ENCODE peak calls at places on chromosomes 2 and 18, in seven cellular contexts. One of them, this sample, is unnamed.

GRCh38 chr2:160735696-160736095 is 242.1 kb upstream of the RBMS1 start:
- DNase-seq in Calu3: no peak
- DNase-seq in endothelial cell of umbilical vein: no peak
- DNase-seq in GM13976: no peak
- DNase-seq in nephron progenitor cell: no peak
- DNase-seq in Panc1: no peak
- DNase-seq in kidney epithelial cell: no peak
- DNase-seq in this sample: no peak

GRCh38 chr2:145258903-145259579 is 739.1 kb upstream of the ZEB2 start:
- DNase-seq in Calu3: no peak
- DNase-seq in kidney epithelial cell: peak
- DNase-seq in nephron progenitor cell: no peak
- DNase-seq in GM13976: no peak
- DNase-seq in endothelial cell of umbilical vein: no peak
- DNase-seq in Panc1: no peak
- DNase-seq in this sample: no peak

GRCh38 chr2:2183135-2183534 is 147.9 kb downstream of the MYT1L start:
- DNase-seq in GM13976: no peak
- DNase-seq in Calu3: no peak
- DNase-seq in Panc1: no peak
- DNase-seq in nephron progenitor cell: no peak
- DNase-seq in kidney epithelial cell: no peak
- DNase-seq in endothelial cell of umbilical vein: no peak
- DNase-seq in this sample: no peak

GRCh38 chr2:196230051-196230450 is 58.7 kb upstream of the STK17B start:
- DNase-seq in kidney epithelial cell: no peak
- DNase-seq in Calu3: no peak
- DNase-seq in GM13976: no peak
- DNase-seq in Panc1: no peak
- DNase-seq in endothelial cell of umbilical vein: no peak
- DNase-seq in nephron progenitor cell: no peak
- DNase-seq in this sample: no peak

GRCh38 chr2:12169060-12169406 is 422.6 kb downstream of the LPIN1 start:
- DNase-seq in GM13976: no peak
- DNase-seq in Panc1: no peak
- DNase-seq in kidney epithelial cell: peak
- DNase-seq in Calu3: no peak
- DNase-seq in nephron progenitor cell: no peak
- DNase-seq in endothelial cell of umbilical vein: peak
- DNase-seq in this sample: no peak

GRCh38 chr2:215540646-215541045 is 104.8 kb upstream of the FN1 start:
- DNase-seq in kidney epithelial cell: peak
- DNase-seq in Calu3: no peak
- DNase-seq in endothelial cell of umbilical vein: peak
- DNase-seq in GM13976: no peak
- DNase-seq in nephron progenitor cell: no peak
- DNase-seq in Panc1: no peak
- DNase-seq in this sample: no peak

GRCh38 chr2:191965733-191966132 is 118.8 kb upstream of the CAVIN2 start:
- DNase-seq in Calu3: no peak
- DNase-seq in GM13976: no peak
- DNase-seq in nephron progenitor cell: no peak
- DNase-seq in Panc1: no peak
- DNase-seq in kidney epithelial cell: no peak
- DNase-seq in endothelial cell of umbilical vein: no peak
- DNase-seq in this sample: no peak

GRCh38 chr2:27014771-27015433 is 17.9 kb upstream of the TMEM214 start:
- DNase-seq in Calu3: no peak
- DNase-seq in endothelial cell of umbilical vein: no peak
- DNase-seq in Panc1: no peak
- DNase-seq in nephron progenitor cell: no peak
- DNase-seq in GM13976: no peak
- DNase-seq in kidney epithelial cell: no peak
- DNase-seq in this sample: no peak

GRCh38 chr2:206424134-206424533 is 19.2 kb upstream of the ADAM23 start:
- DNase-seq in Panc1: no peak
- DNase-seq in Calu3: no peak
- DNase-seq in nephron progenitor cell: no peak
- DNase-seq in GM13976: no peak
- DNase-seq in kidney epithelial cell: no peak
- DNase-seq in endothelial cell of umbilical vein: peak
- DNase-seq in this sample: no peak

GRCh38 chr2:72112421-72112820 is 35.2 kb downstream of the CYP26B1 start:
- DNase-seq in kidney epithelial cell: peak
- DNase-seq in GM13976: no peak
- DNase-seq in nephron progenitor cell: no peak
- DNase-seq in endothelial cell of umbilical vein: peak
- DNase-seq in Panc1: no peak
- DNase-seq in Calu3: no peak
- DNase-seq in this sample: no peak

GRCh38 chr18:43936176-43936575 is 658.9 kb upstream of the SYT4 start:
- DNase-seq in GM13976: no peak
- DNase-seq in endothelial cell of umbilical vein: no peak
- DNase-seq in kidney epithelial cell: no peak
- DNase-seq in Calu3: no peak
- DNase-seq in Panc1: no peak
- DNase-seq in nephron progenitor cell: no peak
- DNase-seq in this sample: no peak

GRCh38 chr2:60728855-60729254 is 27.2 kb upstream of the PAPOLG start:
- DNase-seq in endothelial cell of umbilical vein: no peak
- DNase-seq in GM13976: no peak
- DNase-seq in kidney epithelial cell: no peak
- DNase-seq in Calu3: no peak
- DNase-seq in nephron progenitor cell: no peak
- DNase-seq in Panc1: no peak
- DNase-seq in this sample: no peak
- TF ChIP-seq CTCF in endothelial cell of umbilical vein: no peak
- TF ChIP-seq CTCF in GM13976: no peak
- TF ChIP-seq CTCF in kidney epithelial cell: no peak
- TF ChIP-seq CTCF in Calu3: no peak
- TF ChIP-seq CTCF in nephron progenitor cell: no peak
- TF ChIP-seq CTCF in Panc1: no peak
- TF ChIP-seq CTCF in this sample: no peak

GRCh38 chr2:45237128-45237527 is 227.9 kb upstream of the SIX2 start:
- DNase-seq in endothelial cell of umbilical vein: no peak
- DNase-seq in Calu3: no peak
- DNase-seq in GM13976: no peak
- DNase-seq in Panc1: no peak
- DNase-seq in kidney epithelial cell: no peak
- DNase-seq in nephron progenitor cell: no peak
- DNase-seq in this sample: no peak

GRCh38 chr2:45241061-45241561 is 231.9 kb upstream of the SIX2 start:
- DNase-seq in Panc1: no peak
- DNase-seq in GM13976: no peak
- DNase-seq in nephron progenitor cell: no peak
- DNase-seq in Calu3: no peak
- DNase-seq in endothelial cell of umbilical vein: peak
- DNase-seq in kidney epithelial cell: no peak
- DNase-seq in this sample: no peak

GRCh38 chr2:45236268-45236667 is 227.0 kb upstream of the SIX2 start:
- DNase-seq in Panc1: no peak
- DNase-seq in nephron progenitor cell: no peak
- DNase-seq in endothelial cell of umbilical vein: no peak
- DNase-seq in kidney epithelial cell: no peak
- DNase-seq in GM13976: no peak
- DNase-seq in Calu3: no peak
- DNase-seq in this sample: no peak

GRCh38 chr2:45242161-45242741 is 233.0 kb upstream of the SIX2 start:
- DNase-seq in nephron progenitor cell: no peak
- DNase-seq in endothelial cell of umbilical vein: peak
- DNase-seq in Calu3: no peak
- DNase-seq in Panc1: no peak
- DNase-seq in kidney epithelial cell: no peak
- DNase-seq in GM13976: no peak
- DNase-seq in this sample: no peak

DNA sequence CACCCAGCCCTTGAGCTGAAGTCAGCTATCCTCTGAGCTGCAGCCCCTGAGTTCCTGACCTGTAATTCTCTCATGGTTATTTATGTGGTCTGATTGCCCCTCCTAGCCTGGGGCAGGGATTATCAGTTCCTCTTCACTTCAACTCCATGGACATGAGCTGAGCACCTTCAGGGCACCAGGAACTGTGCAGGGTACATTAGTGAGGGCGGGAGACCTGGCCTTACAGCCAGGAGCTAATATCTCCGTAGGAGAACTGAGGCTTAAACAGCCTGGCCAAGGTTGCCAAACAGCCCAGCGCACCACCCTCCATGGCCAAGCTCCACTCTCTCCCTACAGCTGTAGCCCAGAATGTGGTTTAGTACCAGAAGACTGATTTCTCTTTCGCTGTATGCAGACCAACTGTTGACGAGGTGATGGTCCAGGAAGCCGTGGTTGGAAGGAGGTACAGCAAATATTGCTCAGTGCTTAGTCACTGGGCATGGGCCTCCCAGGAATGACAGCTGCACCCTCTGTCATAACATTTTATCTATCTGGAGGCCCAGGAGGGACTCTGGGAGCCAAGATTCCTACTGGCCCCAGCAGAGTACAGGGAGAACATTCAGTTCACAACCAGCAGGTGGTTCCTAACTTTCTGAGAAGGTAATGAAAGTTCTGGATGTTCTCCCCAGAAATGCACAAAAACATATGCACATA is 228.7 kb upstream of the SIX2 start:
- DNase-seq in Calu3: peak
- DNase-seq in GM13976: no peak
- DNase-seq in nephron progenitor cell: no peak
- DNase-seq in Panc1: peak
- DNase-seq in kidney epithelial cell: peak
- DNase-seq in endothelial cell of umbilical vein: peak
- DNase-seq in this sample: no peak
- TF ChIP-seq CTCF in Calu3: no peak
- TF ChIP-seq CTCF in GM13976: no peak
- TF ChIP-seq CTCF in nephron progenitor cell: no peak
- TF ChIP-seq CTCF in Panc1: no peak
- TF ChIP-seq CTCF in kidney epithelial cell: peak
- TF ChIP-seq CTCF in endothelial cell of umbilical vein: peak
- TF ChIP-seq CTCF in this sample: no peak

GRCh38 chr18:79951545-79952456 is at the start of gene SLC66A2:
- DNase-seq in Panc1: no peak
- DNase-seq in Calu3: peak
- DNase-seq in nephron progenitor cell: peak
- DNase-seq in GM13976: peak
- DNase-seq in endothelial cell of umbilical vein: peak
- DNase-seq in kidney epithelial cell: peak
- DNase-seq in this sample: peak
- TF ChIP-seq CTCF in Panc1: no peak
- TF ChIP-seq CTCF in Calu3: no peak
- TF ChIP-seq CTCF in nephron progenitor cell: no peak
- TF ChIP-seq CTCF in GM13976: no peak
- TF ChIP-seq CTCF in endothelial cell of umbilical vein: no peak
- TF ChIP-seq CTCF in kidney epithelial cell: no peak
- TF ChIP-seq CTCF in this sample: no peak

DNA sequence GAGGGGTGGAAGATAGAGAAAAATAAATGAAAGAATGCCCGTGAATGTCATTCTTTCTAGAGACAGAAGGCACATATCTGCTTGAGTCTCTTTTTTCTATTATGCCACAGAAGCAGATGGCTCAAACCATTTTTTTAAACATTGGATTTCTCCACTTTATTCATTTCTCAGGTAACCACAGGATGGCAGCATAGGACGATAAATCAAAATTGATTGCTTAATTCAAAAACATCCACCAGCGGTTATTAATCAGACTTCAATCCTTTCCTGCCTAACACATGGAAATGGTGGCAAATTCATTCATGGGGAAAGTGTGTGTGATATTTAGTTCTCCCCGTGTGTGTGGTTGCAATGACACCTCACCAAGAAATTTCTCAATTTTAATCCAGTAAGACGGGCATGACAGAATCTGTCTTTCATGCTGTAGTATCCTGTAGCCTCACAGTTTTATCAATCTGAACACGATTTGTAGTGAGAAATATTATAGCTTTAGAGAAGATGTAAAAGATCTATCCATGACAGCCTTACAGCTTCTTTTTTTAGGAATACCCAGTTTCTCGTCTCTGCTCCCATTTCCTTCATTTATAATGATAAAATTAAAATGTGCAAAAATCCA is 72.2 kb downstream of the DSC3 start:
- DNase-seq in GM13976: no peak
- DNase-seq in nephron progenitor cell: no peak
- DNase-seq in endothelial cell of umbilical vein: peak
- DNase-seq in Panc1: no peak
- DNase-seq in Calu3: peak
- DNase-seq in kidney epithelial cell: no peak
- DNase-seq in this sample: no peak
- TF ChIP-seq CTCF in GM13976: peak
- TF ChIP-seq CTCF in nephron progenitor cell: no peak
- TF ChIP-seq CTCF in endothelial cell of umbilical vein: no peak
- TF ChIP-seq CTCF in Panc1: peak
- TF ChIP-seq CTCF in Calu3: peak
- TF ChIP-seq CTCF in kidney epithelial cell: peak
- TF ChIP-seq CTCF in this sample: peak

This sample was measured in GM13977.